ENCODE peak calls at places on chromosomes 7 and 10, in nine cellular contexts. J is progenitor cell of endocrine pancreas; I is lower leg skin; B is CD4-positive, alpha-beta T cell; K is osteoblast; R is heart right ventricle; H is A549; L is neural crest cell; Z is endothelial cell of umbilical vein. G is an unnamed sample.

GRCh38 chr7:138982204-138982623 is 1.0 kb upstream of the KIAA1549 start:
- DNase-seq in J (no peak), B (no peak), R (no peak), I (no peak), Z (no peak), H (peak; percentile 9), L (no peak), K (no peak), G (no peak)

GRCh38 chr7:30797294-30798040 is 26.2 kb downstream of the MINDY4 start:
- DNase-seq in J (no peak), L (no peak), I (no peak), Z (peak; percentile 29), R (no peak), K (no peak), B (no peak), H (no peak), G (no peak)

GRCh38 chr7:103432713-103433112 is 13.3 kb downstream of the SLC26A5 start:
- DNase-seq in K (no peak), H (no peak), Z (no peak), I (no peak), L (no peak), R (no peak), J (no peak), B (no peak), G (peak; percentile 23)

GRCh38 chr7:29363636-29364425 is 169.3 kb downstream of the CHN2 start:
- DNase-seq in J (no peak), H (no peak), K (no peak), R (no peak), L (no peak), I (no peak), Z (no peak), B (no peak), G (no peak)

GRCh38 chr7:93851536-93851935 is 39.0 kb downstream of the TFPI2 start:
- DNase-seq in B (no peak), J (no peak), R (no peak), L (no peak), Z (no peak), H (no peak), I (no peak), K (no peak), G (no peak)

GRCh38 chr7:49775065-49775948 is 1.9 kb downstream of the VWC2 start:
- DNase-seq in R (peak; percentile 35), Z (no peak), J (peak; percentile 27), B (no peak), H (no peak), I (no peak), K (peak; percentile 73), L (peak; percentile 14), G (peak; percentile 35)

GRCh38 chr7:98730331-98730730 is 113.2 kb downstream of the NPTX2 start:
- DNase-seq in K (no peak), B (no peak), I (no peak), H (no peak), J (no peak), L (no peak), Z (no peak), R (no peak), G (no peak)

GRCh38 chr7:133300811-133301210 is 47.9 kb downstream of the EXOC4 start:
- DNase-seq in L (no peak), J (no peak), Z (peak; percentile 24), K (no peak), R (no peak), B (no peak), H (no peak), I (no peak), G (no peak)

GRCh38 chr7:55504093-55504859 is 68.0 kb downstream of the VOPP1 start:
- DNase-seq in B (no peak), L (no peak), Z (no peak), J (no peak), K (peak; percentile 92), I (no peak), R (no peak), H (no peak), G (no peak)

GRCh38 chr7:158282461-158283001 is 305.1 kb downstream of the PTPRN2 start:
- DNase-seq in K (peak; percentile 58), B (no peak), H (no peak), L (no peak), R (no peak), J (no peak), I (no peak), Z (no peak), G (no peak)

GRCh38 chr7:148572067-148572522 is 18.5 kb upstream of the C7orf33 start:
- DNase-seq in H (no peak), J (no peak), L (no peak), B (no peak), R (no peak), Z (no peak), I (no peak), K (no peak), G (no peak)

GRCh38 chr7:87218941-87219544 is 489 bp downstream of the TMEM243 start:
- DNase-seq in J (no peak), K (no peak), Z (no peak), R (peak; percentile 59), I (peak; percentile 55), H (peak; percentile 50), L (no peak), B (peak; percentile 13), G (peak; percentile 42)

GRCh38 chr10:86536294-86536861 is 14.8 kb upstream of the WAPL start:
- DNase-seq in B (peak; percentile 62), L (no peak), Z (no peak), R (peak; percentile 25), J (no peak), K (no peak), H (no peak), I (no peak), G (peak; percentile 56)

GRCh38 chr10:24731942-24732341 is 8.3 kb upstream of the ARHGAP21 start:
- DNase-seq in Z (no peak), K (no peak), L (no peak), J (no peak), R (no peak), B (no peak), H (peak; percentile 21), I (no peak), G (no peak)

GRCh38 chr10:11898033-11898371 is 74.8 kb downstream of the PROSER2 start:
- DNase-seq in B (no peak), K (no peak), L (no peak), I (no peak), J (no peak), Z (no peak), R (no peak), H (no peak), G (no peak)

GRCh38 chr10:76022366-76022765 is 590.9 kb downstream of the LRMDA start:
- DNase-seq in J (no peak), L (no peak), I (no peak), H (no peak), Z (no peak), R (no peak), B (no peak), K (no peak), G (no peak)

GRCh38 chr10:72340510-72340895 is 14.2 kb downstream of the DNAJB12 start:
- DNase-seq in I (no peak), K (peak; percentile 92), Z (peak; percentile 53), L (peak; percentile 79), H (peak; percentile 70), B (peak; percentile 61), R (peak; percentile 72), J (peak; percentile 55), G (peak; percentile 77)

GRCh38 chr10:113854757-113855626 is 531 bp downstream of the NHLRC2 start:
- DNase-seq in B (peak; percentile 26), K (peak; percentile 89), J (peak; percentile 34), Z (peak; percentile 63), H (peak; percentile 62), L (peak; percentile 53), I (peak; percentile 31), R (peak; percentile 58), G (peak; percentile 65)

GRCh38 chr7:77698042-77698625 is 1.9 kb downstream of the RSBN1L start:
- DNase-seq in J (no peak), Z (peak; percentile 23), I (no peak), K (no peak), L (no peak), H (no peak), B (no peak), R (no peak), G (no peak)

GRCh38 chr7:77697535-77697831 is 1.2 kb downstream of the RSBN1L start:
- DNase-seq in K (peak; percentile 85), B (no peak), R (no peak), I (no peak), L (no peak), H (no peak), Z (no peak), J (no peak), G (no peak)

GRCh38 chr7:77699056-77699455 is 2.8 kb downstream of the RSBN1L start:
- DNase-seq in I (no peak), L (no peak), H (no peak), R (no peak), Z (peak; percentile 15), B (no peak), J (no peak), K (peak; percentile 34), G (peak; percentile 67)

GRCh38 chr7:77696057-77696642 is at the start of gene RSBN1L:
- DNase-seq in L (peak; percentile 96), R (peak; percentile 98), J (peak; percentile 98), I (peak; percentile 99), K (peak; percentile 98), H (peak; percentile 96), Z (peak; percentile 99), B (peak; percentile 97), G (peak; percentile 95)

GRCh38 chr7:77696643-77697534 is 630 bp downstream of the RSBN1L start:
- DNase-seq in R (peak; percentile 58), B (peak; percentile 46), I (peak; percentile 53), J (peak; percentile 42), K (peak; percentile 77), L (peak; percentile 50), H (peak; percentile 52), Z (peak; percentile 78), G (peak; percentile 38)
- TF ChIP-seq CTCF in R (no peak), B (no peak), I (no peak), J (no peak), K (no peak), L (no peak), H (no peak), Z (no peak), G (no peak)

GRCh38 chr7:128794020-128794419 is 2.3 kb downstream of the CCDC136 start:
- DNase-seq in K (no peak), Z (no peak), H (peak; percentile 22), I (no peak), L (no peak), J (no peak), B (no peak), R (no peak), G (peak; percentile 52)
- TF ChIP-seq CTCF in K (no peak), Z (no peak), H (peak; percentile 18), I (no peak), L (no peak), J (no peak), B (no peak), R (peak; percentile 11), G (peak; percentile 44)

GRCh38 chr7:128732521-128733277 is 6.5 kb upstream of the CALU start:
- DNase-seq in H (no peak), I (no peak), L (no peak), J (no peak), B (no peak), K (no peak), R (no peak), Z (no peak), G (no peak)
- TF ChIP-seq CTCF in H (no peak), I (no peak), L (no peak), J (no peak), B (no peak), K (no peak), R (no peak), Z (no peak), G (no peak)

GRCh38 chr7:43711503-43711902 is 17.8 kb downstream of the COA1 start:
- DNase-seq in B (no peak), Z (no peak), K (no peak), I (no peak), L (no peak), H (no peak), J (no peak), R (no peak), G (no peak)
- TF ChIP-seq CTCF in B (no peak), Z (no peak), K (no peak), I (no peak), L (no peak), H (no peak), J (no peak), R (no peak), G (no peak)